ENCODE peak calls at places on chromosomes 7 and 10, in ten cellular contexts. B is fibroblast of pulmonary artery; M is hepatocyte; I is K562; E is MCF 10A; N is astrocyte of the spinal cord; Y is endothelial cell; A is CD4-positive, alpha-beta T cell; J is adrenal gland; L is IMR-90. W is an unnamed sample.

GRCh38 chr7:27235387-27236052 is 7.1 kb upstream of the EVX1 start:
- DNase-seq in N (no peak), M (peak), Y (peak), I (peak), L (no peak), B (peak), A (no peak), E (peak), J (peak), W (peak)

GRCh38 chr7:140342732-140343514 is 55.4 kb downstream of the SLC37A3 start:
- DNase-seq in L (peak), B (peak), J (peak), M (peak), E (peak), A (no peak), Y (peak), I (peak), N (no peak), W (peak)

GRCh38 chr10:108358912-108359311 is 1194.4 kb upstream of the SORCS1 start:
- DNase-seq in N (peak), I (no peak), L (peak), A (no peak), M (peak), Y (no peak), J (no peak), B (peak), E (peak), W (peak)

GRCh38 chr7:117873056-117873932 is at the start of gene CTTNBP2:
- DNase-seq in N (peak), B (peak), J (peak), I (no peak), E (peak), L (peak), Y (peak), M (peak), A (no peak), W (peak)

GRCh38 chr7:155860840-155861479 is 48.7 kb upstream of the SHH start:
- DNase-seq in Y (no peak), M (peak), N (peak), B (peak), J (peak), I (no peak), A (no peak), L (peak), E (peak), W (peak)

GRCh38 chr10:52280051-52280450 is 34.0 kb upstream of the DKK1 start:
- DNase-seq in E (no peak), I (no peak), Y (no peak), M (no peak), L (no peak), B (peak), J (no peak), A (no peak), N (no peak), W (no peak)

GRCh38 chr10:1368772-1369171 is 312.6 kb downstream of the WDR37 start:
- DNase-seq in N (no peak), I (peak), E (peak), L (no peak), J (peak), M (peak), B (no peak), A (peak), Y (peak), W (no peak)

GRCh38 chr7:90401989-90402388 is 1.3 kb upstream of the CLDN12 start:
- DNase-seq in J (peak), L (peak), N (no peak), I (no peak), B (peak), A (no peak), M (no peak), Y (no peak), E (no peak), W (peak)

GRCh38 chr7:6443372-6443941 is 4.3 kb downstream of the DAGLB start:
- DNase-seq in E (peak), M (peak), L (peak), Y (no peak), I (no peak), B (peak), A (no peak), N (peak), J (peak), W (peak)

GRCh38 chr10:986881-987634 is 1.2 kb upstream of the GTPBP4 start:
- DNase-seq in J (no peak), M (no peak), I (no peak), N (peak), L (peak), B (peak), A (no peak), E (no peak), Y (no peak), W (peak)

GRCh38 chr7:111741811-111742240 is 179.5 kb upstream of the IMMP2L start:
- DNase-seq in M (peak), Y (peak), A (peak), B (peak), N (peak), J (peak), I (peak), L (peak), E (peak), W (peak)

GRCh38 chr10:125555743-125556142 is 127.2 kb downstream of the TEX36 start:
- DNase-seq in E (no peak), M (no peak), B (no peak), I (no peak), L (no peak), N (no peak), A (no peak), Y (no peak), J (no peak), W (no peak)

GRCh38 chr10:25707976-25708671 is 225.9 kb upstream of the MYO3A start:
- DNase-seq in Y (no peak), B (no peak), I (no peak), E (no peak), J (no peak), L (no peak), A (no peak), M (no peak), N (no peak), W (no peak)

GRCh38 chr10:132133005-132133404 is 53.7 kb upstream of the DPYSL4 start:
- DNase-seq in J (no peak), B (no peak), E (no peak), Y (no peak), L (no peak), A (no peak), N (no peak), M (no peak), I (no peak), W (no peak)

GRCh38 chr7:80288175-80289122 is 153.8 kb downstream of the GNAI1 start:
- DNase-seq in N (peak), E (peak), M (no peak), Y (peak), B (no peak), J (no peak), L (peak), A (no peak), I (no peak), W (peak)

GRCh38 chr7:18401757-18402156 is 93.8 kb upstream of the HDAC9 start:
- DNase-seq in I (no peak), Y (no peak), J (no peak), N (no peak), M (no peak), B (no peak), L (no peak), E (no peak), A (no peak), W (no peak)

GRCh38 chr7:101089876-101090275 is 4.6 kb downstream of the TRIM56 start:
- DNase-seq in J (no peak), M (no peak), L (no peak), I (no peak), B (no peak), Y (no peak), E (no peak), N (no peak), A (no peak), W (no peak)

GRCh38 chr7:102258073-102258748 is 28.5 kb upstream of the SH2B2 start:
- DNase-seq in N (no peak), Y (no peak), L (no peak), I (no peak), B (no peak), M (no peak), E (no peak), A (no peak), J (no peak), W (no peak)

GRCh38 chr7:104275900-104276299 is 52.5 kb upstream of the LHFPL3 start:
- DNase-seq in L (peak), N (no peak), J (no peak), E (peak), B (no peak), M (no peak), Y (no peak), A (no peak), I (no peak), W (no peak)

GRCh38 chr10:22606164-22606614 is 108.2 kb downstream of the PIP4K2A start:
- DNase-seq in A (peak), E (peak), Y (no peak), J (peak), L (peak), M (no peak), I (peak), N (peak), B (no peak), W (peak)

GRCh38 chr7:108328174-108328651 is 128.0 kb downstream of the NRCAM start:
- DNase-seq in Y (no peak), N (no peak), A (no peak), L (no peak), J (no peak), B (no peak), M (no peak), E (no peak), I (no peak), W (no peak)

GRCh38 chr10:96304241-96304640 is at the start of gene DNTT:
- DNase-seq in M (no peak), A (no peak), J (no peak), E (no peak), Y (no peak), B (no peak), I (no peak), L (no peak), N (no peak), W (no peak)

GRCh38 chr7:30469303-30469702 is 9.3 kb downstream of the NOD1 start:
- DNase-seq in Y (peak), A (no peak), I (no peak), N (peak), B (peak), M (peak), E (peak), J (peak), L (peak), W (peak)

GRCh38 chr7:28130277-28130676 is 50.3 kb downstream of the JAZF1 start:
- DNase-seq in I (no peak), M (peak), Y (no peak), J (no peak), N (peak), A (no peak), E (peak), B (peak), L (peak), W (peak)

GRCh38 chr10:78181381-78182055 is 147.9 kb downstream of the RPS24 start:
- DNase-seq in I (no peak), J (no peak), M (no peak), L (no peak), Y (no peak), A (no peak), E (peak), B (no peak), N (no peak), W (no peak)

GRCh38 chr7:1555046-1555812 is 776 bp downstream of the TMEM184A start:
- DNase-seq in M (peak), A (no peak), J (peak), B (peak), Y (no peak), I (peak), N (peak), E (peak), L (peak), W (peak)

GRCh38 chr10:77442790-77443189 is 194.8 kb downstream of the KCNMA1 start:
- DNase-seq in L (no peak), M (no peak), E (no peak), B (no peak), Y (no peak), A (no peak), J (no peak), I (no peak), N (no peak), W (no peak)

GRCh38 chr7:31878875-31879274 is 191.3 kb downstream of the PDE1C start:
- DNase-seq in E (no peak), L (no peak), B (no peak), A (no peak), Y (no peak), I (no peak), J (no peak), M (no peak), N (no peak), W (no peak)

GRCh38 chr7:31883761-31884164 is 186.4 kb downstream of the PDE1C start:
- DNase-seq in Y (no peak), L (peak), I (no peak), B (peak), J (peak), A (no peak), N (peak), E (peak), M (no peak), W (peak)

GRCh38 chr7:31887006-31887405 is 183.2 kb downstream of the PDE1C start:
- DNase-seq in A (no peak), I (no peak), N (no peak), L (no peak), Y (no peak), M (no peak), E (no peak), B (no peak), J (no peak), W (no peak)

GRCh38 chr7:31885160-31885559 is 185.0 kb downstream of the PDE1C start:
- DNase-seq in A (no peak), I (no peak), L (no peak), Y (no peak), E (no peak), M (no peak), N (no peak), B (no peak), J (no peak), W (peak)

GRCh38 chr7:31882187-31882586 is 188.0 kb downstream of the PDE1C start:
- DNase-seq in E (peak), I (no peak), N (peak), A (no peak), B (peak), Y (no peak), J (no peak), L (no peak), M (no peak), W (no peak)
- TF ChIP-seq CTCF in E (no peak), I (no peak), N (no peak), A (no peak), B (no peak), Y (no peak), J (no peak), L (no peak), M (no peak), W (no peak)

DNA sequence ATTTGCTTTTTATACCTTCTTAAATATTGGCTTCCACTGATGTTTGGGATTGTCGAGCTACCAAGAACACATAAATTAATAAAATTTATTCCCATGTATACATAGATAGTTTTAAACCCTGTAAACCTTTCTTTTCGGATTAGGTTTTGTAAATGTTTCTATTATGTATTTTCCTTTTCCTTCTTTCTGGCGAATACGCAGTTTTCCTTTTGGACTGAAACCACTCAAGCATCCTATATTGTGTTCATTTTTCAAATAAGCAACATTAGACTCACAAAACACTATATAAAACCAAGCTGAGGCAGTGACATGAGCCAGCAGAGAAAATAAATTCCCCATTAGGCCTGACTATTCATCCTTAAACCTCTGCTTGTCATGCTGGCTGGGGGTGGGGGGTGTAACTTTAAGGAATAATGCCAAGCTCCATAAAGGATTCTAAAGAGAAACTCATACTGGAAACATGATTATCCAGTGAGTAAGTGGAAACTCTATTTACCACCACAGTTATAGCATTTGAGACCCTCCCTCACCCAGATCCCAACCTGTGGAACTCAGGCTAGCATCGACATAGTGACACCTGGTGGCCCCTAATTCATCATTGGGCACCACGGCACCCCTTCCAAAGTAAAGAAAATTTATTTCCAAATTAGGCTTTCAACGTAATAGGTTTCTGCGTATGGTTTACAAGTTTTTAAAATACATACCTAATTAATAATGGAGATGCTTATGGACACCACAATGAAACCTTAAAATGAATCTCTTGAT is 86.5 kb upstream of the CELF2 start:
- DNase-seq in L (no peak), B (no peak), A (no peak), I (no peak), M (peak), J (no peak), E (no peak), Y (no peak), N (no peak), W (no peak)
- TF ChIP-seq CTCF in L (no peak), B (peak), A (no peak), I (no peak), M (peak), J (no peak), E (no peak), Y (no peak), N (no peak), W (no peak)

GRCh38 chr10:128859738-128860386 is 607.2 kb upstream of the MGMT start:
- DNase-seq in I (peak), Y (peak), A (no peak), L (no peak), B (peak), E (peak), N (no peak), M (peak), J (peak), W (peak)
- TF ChIP-seq CTCF in I (peak), Y (peak), A (peak), L (no peak), B (peak), E (peak), N (peak), M (peak), J (peak), W (no peak)

DNA sequence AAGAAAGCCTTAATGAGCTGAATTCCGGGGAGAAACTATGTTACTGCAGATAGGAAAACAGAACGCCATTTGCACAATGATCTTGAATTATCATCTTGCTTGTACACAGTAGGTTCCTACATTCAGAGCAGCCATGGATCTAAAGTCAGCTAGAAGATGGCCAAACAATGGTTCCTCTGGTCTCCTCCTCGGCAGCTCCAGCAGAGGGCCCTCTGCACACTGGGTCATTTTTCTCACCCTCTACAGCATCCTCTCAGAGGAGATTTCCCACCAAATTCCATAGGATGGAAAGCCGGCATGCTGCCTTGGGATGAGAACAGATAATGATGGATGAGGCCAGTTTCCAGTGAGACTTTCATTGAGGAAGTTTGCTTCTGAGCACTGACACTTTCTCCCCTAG is 308.5 kb upstream of the NFE2L3 start:
- DNase-seq in J (no peak), I (no peak), N (no peak), M (no peak), B (no peak), A (no peak), L (no peak), Y (no peak), E (no peak), W (no peak)
- TF ChIP-seq CTCF in J (no peak), I (peak), N (no peak), M (no peak), B (no peak), A (no peak), L (no peak), Y (no peak), E (no peak), W (no peak)

GRCh38 chr10:21110358-21110757 is 213.2 kb upstream of the NEBL start:
- DNase-seq in M (no peak), B (no peak), I (no peak), L (no peak), E (no peak), A (no peak), N (no peak), Y (no peak), J (no peak), W (no peak)

DNA sequence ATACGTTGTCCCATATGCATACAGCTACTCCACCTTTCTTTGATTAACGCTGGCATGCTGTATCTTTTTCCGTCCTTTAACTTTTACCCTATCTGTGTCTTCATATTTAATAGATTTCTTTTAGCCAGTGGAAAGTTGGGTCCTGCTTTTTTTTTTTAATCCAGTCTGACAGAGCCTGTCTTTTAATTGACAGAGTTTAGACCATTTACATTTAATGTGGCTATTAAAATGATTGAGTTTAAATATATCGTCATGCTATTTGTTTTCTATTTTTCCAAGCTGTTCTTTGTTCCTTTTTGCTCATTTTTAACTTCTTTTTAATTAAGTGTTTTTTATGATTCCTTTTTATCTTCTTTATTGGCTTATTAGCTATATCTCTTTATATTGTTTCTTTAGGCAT is 217.6 kb upstream of the NEBL start:
- DNase-seq in L (no peak), I (no peak), E (no peak), N (no peak), Y (no peak), M (no peak), A (no peak), B (no peak), J (no peak), W (no peak)
- TF ChIP-seq CTCF in L (no peak), I (no peak), E (no peak), N (no peak), Y (no peak), M (no peak), A (no peak), B (no peak), J (no peak), W (no peak)

GRCh38 chr10:93142534-93142933 is 68.8 kb downstream of the CYP26A1 start:
- DNase-seq in J (no peak), L (no peak), Y (no peak), B (no peak), E (no peak), N (no peak), A (no peak), M (no peak), I (no peak), W (no peak)
- TF ChIP-seq CTCF in J (no peak), L (no peak), Y (no peak), B (no peak), E (no peak), N (no peak), A (no peak), M (no peak), I (peak), W (no peak)

GRCh38 chr7:39609462-39610149 is 13.8 kb upstream of the RALA start:
- DNase-seq in J (no peak), N (no peak), A (no peak), L (no peak), I (peak), E (no peak), M (peak), B (no peak), Y (peak), W (no peak)
- TF ChIP-seq CTCF in J (no peak), N (peak), A (no peak), L (no peak), I (no peak), E (no peak), M (peak), B (peak), Y (no peak), W (no peak)